ENCODE peak calls at places on chromosomes 5 and 9, in eight cellular contexts. B, V, O, L, H, Y, S and M are unnamed samples.

GRCh38 chr9:101376117-101376866 is 8.5 kb downstream of the BAAT start:
- DNase-seq in L (peak; percentile 79), V (no peak), Y (no peak), O (no peak), H (no peak), S (no peak), B (no peak), M (peak; percentile 61)

GRCh38 chr5:179251276-179251969 is 93.8 kb downstream of the ADAMTS2 start:
- DNase-seq in S (no peak), B (no peak), Y (no peak), V (no peak), L (no peak), O (no peak), H (no peak), M (no peak)

GRCh38 chr9:94780516-94780950 is 54.0 kb downstream of the AOPEP start:
- DNase-seq in H (no peak), S (no peak), O (no peak), L (no peak), Y (peak; percentile 46), B (peak; percentile 38), V (no peak), M (no peak)

GRCh38 chr9:77901771-77902170 is 129.8 kb downstream of the GNAQ start:
- DNase-seq in B (no peak), H (no peak), L (no peak), V (no peak), Y (no peak), S (no peak), O (no peak), M (no peak)

GRCh38 chr5:129172561-129172960 is 78.0 kb downstream of the ISOC1 start:
- DNase-seq in H (no peak), L (peak; percentile 28), Y (no peak), V (no peak), B (no peak), O (no peak), S (no peak), M (no peak)

GRCh38 chr5:173201636-173202265 is 33.3 kb downstream of the NKX2-5 start:
- DNase-seq in B (no peak), V (peak; percentile 16), Y (no peak), O (no peak), H (no peak), L (peak; percentile 37), S (no peak), M (no peak)

GRCh38 chr5:97297063-97297715 is 114.1 kb upstream of the RIOK2 start:
- DNase-seq in O (no peak), Y (no peak), H (no peak), S (no peak), V (no peak), B (no peak), L (peak; percentile 18), M (peak; percentile 42)

GRCh38 chr5:180830253-180831138 is 27.9 kb upstream of the MGAT1 start:
- DNase-seq in O (peak; percentile 84), V (no peak), L (no peak), Y (peak; percentile 74), S (no peak), B (no peak), H (no peak), M (peak; percentile 77)

GRCh38 chr5:8184455-8185063 is 315.6 kb downstream of the MTRR start:
- DNase-seq in B (no peak), L (no peak), O (no peak), V (peak; percentile 1), H (peak; percentile 86), Y (no peak), S (no peak), M (no peak)

GRCh38 chr5:62343428-62343827 is 37.4 kb downstream of the KIF2A start:
- DNase-seq in S (no peak), Y (no peak), H (no peak), V (no peak), L (no peak), B (no peak), O (no peak), M (no peak)

GRCh38 chr5:62341783-62342475 is 35.9 kb downstream of the KIF2A start:
- DNase-seq in S (no peak), Y (no peak), B (no peak), V (no peak), L (no peak), O (no peak), H (peak; percentile 21), M (no peak)

GRCh38 chr5:62340979-62341378 is 35.0 kb downstream of the KIF2A start:
- DNase-seq in B (no peak), H (no peak), V (no peak), Y (no peak), L (no peak), O (no peak), S (no peak), M (no peak)

GRCh38 chr5:62342476-62342837 is 36.5 kb downstream of the KIF2A start:
- DNase-seq in V (no peak), Y (no peak), H (no peak), S (no peak), B (no peak), L (no peak), O (no peak), M (no peak)

GRCh38 chr5:62340392-62340791 is 34.4 kb downstream of the KIF2A start:
- DNase-seq in B (no peak), O (no peak), H (no peak), L (peak; percentile 20), Y (no peak), S (no peak), V (no peak), M (no peak)
- TF ChIP-seq CTCF in B (peak; percentile 11), O (peak; percentile 23), H (no peak), L (peak; percentile 43), Y (peak; percentile 41), S (no peak), V (no peak), M (peak; percentile 39)

GRCh38 chr5:664994-665360 is 28.2 kb downstream of the TPPP start:
- DNase-seq in V (no peak), Y (no peak), O (peak; percentile 42), B (no peak), H (no peak), L (no peak), S (no peak), M (no peak)
- TF ChIP-seq CTCF in V (no peak), Y (no peak), O (no peak), B (no peak), H (no peak), L (no peak), S (no peak), M (no peak)

GRCh38 chr5:25489834-25490538 is 845.2 kb upstream of the CDH10 start:
- DNase-seq in L (peak; percentile 0), S (no peak), H (no peak), V (no peak), Y (no peak), O (no peak), B (no peak), M (no peak)
- TF ChIP-seq CTCF in L (no peak), S (no peak), H (no peak), V (no peak), Y (no peak), O (no peak), B (no peak), M (no peak)

DNA sequence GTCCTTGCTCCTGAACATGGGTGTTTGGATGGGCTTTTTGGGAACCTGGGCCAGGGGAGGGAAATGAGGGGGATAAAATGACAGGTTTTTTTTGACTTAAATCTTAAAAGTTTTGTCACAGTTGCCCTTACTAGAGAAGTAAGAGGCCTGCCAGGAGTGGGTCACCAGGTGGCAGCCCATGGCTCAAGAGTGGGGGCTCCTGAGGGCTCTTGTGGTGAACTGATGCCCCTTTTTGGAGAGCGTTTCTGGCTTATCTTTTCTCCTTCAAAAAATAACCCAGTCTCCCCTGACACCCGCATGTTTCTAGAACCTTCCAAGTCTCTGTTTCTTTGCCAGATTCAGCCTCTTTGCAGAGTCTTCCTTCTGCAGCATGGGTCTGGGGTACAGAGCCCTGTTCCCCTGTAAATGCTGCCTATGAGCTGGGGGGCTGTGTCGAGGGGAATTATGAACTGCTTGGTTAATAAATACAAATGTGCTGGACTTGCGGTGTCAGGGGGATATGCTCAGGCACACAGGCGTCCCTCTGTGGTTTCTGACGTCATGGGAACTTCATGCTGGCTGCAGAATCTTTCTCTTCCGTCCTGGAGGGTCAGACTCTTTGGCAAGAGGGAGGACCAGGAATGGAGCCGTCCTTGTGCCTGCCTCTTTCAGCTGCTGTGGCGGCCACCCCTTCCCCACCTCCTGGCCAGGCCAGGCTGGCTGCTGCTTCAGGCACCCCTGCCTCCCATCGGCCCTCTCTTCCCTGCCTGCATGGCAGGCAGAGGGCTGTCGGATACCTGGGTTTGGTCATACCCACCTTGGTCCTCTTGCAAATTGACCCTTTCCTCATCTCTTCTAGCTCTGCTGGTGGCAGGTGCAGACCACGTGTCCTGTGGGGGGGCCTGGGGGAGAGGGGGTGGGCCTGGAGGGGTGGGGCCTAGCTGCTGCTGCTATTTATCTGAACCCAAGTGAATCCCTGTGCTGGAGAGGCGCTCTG is 30.1 kb downstream of the PTPA start:
- DNase-seq in O (peak; percentile 70), H (no peak), B (no peak), Y (peak; percentile 69), S (peak; percentile 81), L (peak; percentile 97), V (peak; percentile 78), M (no peak)
- TF ChIP-seq CTCF in O (no peak), H (no peak), B (no peak), Y (no peak), S (no peak), L (no peak), V (no peak), M (no peak)

GRCh38 chr9:129695870-129696269 is 30.4 kb downstream of the PRRX2 start:
- DNase-seq in L (no peak), O (no peak), H (no peak), V (no peak), B (no peak), S (no peak), Y (no peak), M (no peak)

GRCh38 chr9:129697956-129698757 is 32.7 kb downstream of the PRRX2 start:
- DNase-seq in H (no peak), L (peak; percentile 56), Y (peak; percentile 46), B (peak; percentile 63), S (peak; percentile 54), V (peak; percentile 80), O (peak; percentile 75), M (no peak)

GRCh38 chr9:129697111-129697955 is 31.9 kb downstream of the PRRX2 start:
- DNase-seq in V (no peak), H (peak; percentile 66), S (peak; percentile 64), Y (peak; percentile 41), L (peak; percentile 68), B (peak; percentile 46), O (peak; percentile 76), M (no peak)

GRCh38 chr9:129694265-129694664 is 28.8 kb downstream of the PRRX2 start:
- DNase-seq in V (no peak), B (peak; percentile 49), S (no peak), L (no peak), H (no peak), Y (no peak), O (no peak), M (no peak)

GRCh38 chr9:129696803-129697110 is 31.3 kb downstream of the PRRX2 start:
- DNase-seq in B (no peak), L (no peak), V (no peak), O (no peak), H (no peak), S (no peak), Y (no peak), M (no peak)
- TF ChIP-seq CTCF in B (no peak), L (no peak), V (no peak), O (no peak), H (no peak), S (no peak), Y (no peak), M (no peak)